ENCODE peak calls at places on chromosomes 3 and 15, in ten cellular contexts. R is right atrium auricular region, D is tibial artery, O is ascending aorta, K is GM23248, G is endodermal cell, P is psoas muscle, X is ovary, B is adipocyte, U is colonic mucosa. T is an unnamed sample. For H3K4me1, the result is how much of the 10 kb centered on the place peaks cover.

GRCh38 chr15:79310612-79310984 is 314 bp upstream of the TMED3 start:
- DNase-seq in R (no peak), D (no peak), O (no peak), K (peak), G (no peak), P (no peak), X (no peak), B (no peak), U (no peak), T (no peak)

GRCh38 chr3:60147249-60147648 is 1097.4 kb upstream of the CFAP20DC start:
- DNase-seq in R (no peak), D (no peak), O (no peak), K (no peak), G (no peak), P (no peak), X (no peak), B (no peak), U (no peak), T (no peak)

GRCh38 chr15:70324001-70324974 is 226.6 kb upstream of the TLE3 start:
- DNase-seq in R (peak), D (no peak), O (no peak), K (peak), G (no peak), P (no peak), X (no peak), B (peak), U (peak), T (no peak)

GRCh38 chr3:43759297-43759782 is 68.6 kb downstream of the ABHD5 start:
- DNase-seq in R (no peak), D (no peak), O (no peak), K (peak), G (peak), P (peak), X (no peak), B (peak), U (no peak), T (peak)

GRCh38 chr3:29416514-29416913 is 135.6 kb downstream of the RBMS3 start:
- DNase-seq in R (no peak), D (no peak), O (no peak), K (no peak), G (no peak), P (no peak), X (no peak), B (no peak), U (no peak), T (no peak)

GRCh38 chr15:78306176-78306774 is 6.9 kb upstream of the SKIC8 start:
- DNase-seq in R (no peak), D (no peak), O (no peak), K (peak), G (no peak), P (no peak), X (no peak), B (peak), U (no peak), T (no peak)

GRCh38 chr3:3196148-3196861 is 16.8 kb upstream of the CRBN start:
- DNase-seq in R (no peak), D (no peak), O (no peak), K (peak), G (peak), P (no peak), X (no peak), B (peak), U (no peak), T (no peak)

GRCh38 chr3:45785626-45786150 is 10.6 kb downstream of the SLC6A20 start:
- DNase-seq in R (peak), D (no peak), O (no peak), K (no peak), G (peak), P (no peak), X (no peak), B (no peak), U (peak), T (no peak)

GRCh38 chr3:32646761-32647160 is 38.2 kb upstream of the CNOT10 start:
- DNase-seq in R (no peak), D (no peak), O (no peak), K (peak), G (no peak), P (no peak), X (no peak), B (peak), U (no peak), T (no peak)

GRCh38 chr3:45110185-45110833 is 35.9 kb downstream of the CDCP1 start:
- DNase-seq in R (no peak), D (no peak), O (no peak), K (no peak), G (no peak), P (no peak), X (no peak), B (no peak), U (peak), T (no peak)

GRCh38 chr15:22951381-22952280 is 28.5 kb downstream of the CYFIP1 start:
- DNase-seq in R (no peak), D (peak), O (no peak), K (no peak), G (no peak), P (no peak), X (peak), B (no peak), U (no peak), T (peak)
- H3K4me1 ChIP-seq in R (half or more), D (under half), O (half or more), K (under half), G (under half), P (under half), X (under half), B (under half), U (under half), T (under half)

GRCh38 chr15:65903296-65904073 is 34.2 kb downstream of the RAB11A start:
- DNase-seq in R (no peak), D (no peak), O (no peak), K (no peak), G (no peak), P (no peak), X (no peak), B (peak), U (no peak), T (no peak)
- H3K4me1 ChIP-seq in R (under half), D (under half), O (under half), K (under half), G (under half), P (under half), X (under half), B (under half), U (under half), T (under half)

DNA sequence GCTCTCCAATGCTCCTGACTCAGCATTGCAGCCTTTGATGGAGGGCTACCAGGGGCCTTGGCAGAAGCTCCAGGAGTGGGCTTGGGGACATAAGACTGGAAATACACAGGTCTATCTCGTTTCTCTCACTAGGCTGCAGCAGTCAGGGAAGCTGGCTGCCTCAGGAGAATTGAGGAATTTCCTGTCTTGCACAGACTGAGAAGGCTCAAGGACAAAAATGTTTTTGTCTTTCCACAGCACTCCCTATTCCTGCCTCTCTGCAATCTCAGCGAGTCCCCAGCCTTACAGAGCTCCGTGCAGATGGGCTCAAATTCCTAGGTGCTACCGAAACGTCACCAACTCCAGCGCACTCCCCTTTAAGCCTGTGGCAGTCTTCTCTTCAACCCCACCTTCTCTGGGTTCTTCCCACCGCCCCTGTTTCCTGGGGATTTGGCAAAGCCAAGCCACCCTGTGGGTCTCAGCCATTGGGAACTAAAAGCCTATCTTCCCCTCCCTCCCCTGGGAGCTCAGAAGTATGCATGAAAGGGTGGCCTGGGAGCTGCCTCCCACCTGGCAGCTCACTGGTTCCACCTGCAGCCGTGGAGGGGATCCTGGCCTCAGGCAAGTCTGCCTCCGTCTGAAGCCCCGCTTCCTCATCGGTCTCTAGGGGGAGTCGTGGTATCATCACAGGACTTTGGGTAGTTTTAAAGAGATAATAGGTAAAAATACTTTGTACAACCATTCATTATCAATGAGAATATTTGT is 322.6 kb upstream of the FRG2C start:
- DNase-seq in R (no peak), D (no peak), O (no peak), K (no peak), G (peak), P (no peak), X (no peak), B (peak), U (no peak), T (no peak)
- H3K4me1 ChIP-seq in R (under half), D (under half), O (under half), K (under half), G (under half), P (under half), X (under half), B (under half), U (under half), T (under half)

GRCh38 chr3:67646586-67647234 is 7.7 kb downstream of the SUCLG2 start:
- DNase-seq in R (no peak), D (no peak), O (no peak), K (no peak), G (no peak), P (no peak), X (no peak), B (no peak), U (no peak), T (no peak)
- H3K4me1 ChIP-seq in R (under half), D (under half), O (under half), K (under half), G (under half), P (under half), X (under half), B (under half), U (under half), T (under half)

GRCh38 chr3:177813322-177813721 is 616.0 kb upstream of the TBL1XR1 start:
- DNase-seq in R (no peak), D (no peak), O (no peak), K (no peak), G (no peak), P (no peak), X (no peak), B (no peak), U (no peak), T (no peak)
- H3K4me1 ChIP-seq in R (under half), D (under half), O (under half), K (under half), G (under half), P (under half), X (under half), B (half or more), U (under half), T (under half)

DNA sequence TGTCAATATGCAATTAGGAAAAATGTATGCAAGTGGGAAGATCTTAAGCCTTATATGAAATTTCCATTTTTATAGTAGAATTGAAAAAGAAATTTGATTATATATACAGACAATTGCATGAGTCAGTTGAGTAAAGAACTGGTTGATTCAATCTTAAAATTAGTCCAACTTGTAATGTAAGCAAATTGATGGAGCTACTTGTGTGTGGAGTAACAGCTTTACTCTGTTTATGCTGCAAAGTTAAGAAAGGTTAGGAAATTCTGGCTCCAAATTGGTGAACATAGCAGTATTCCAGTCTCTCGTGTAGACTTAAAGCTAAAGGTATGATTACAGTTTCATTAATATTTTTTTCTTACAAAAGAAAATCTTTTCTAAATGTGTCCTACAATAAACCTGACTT is 4.0 kb downstream of the TNFSF10 start:
- DNase-seq in R (no peak), D (no peak), O (no peak), K (no peak), G (no peak), P (no peak), X (no peak), B (no peak), U (no peak), T (no peak)
- H3K4me1 ChIP-seq in R (under half), D (under half), O (under half), K (under half), G (under half), P (under half), X (under half), B (under half), U (under half), T (under half)

GRCh38 chr3:98843301-98843959 is 58.1 kb downstream of the DCBLD2 start:
- DNase-seq in R (no peak), D (no peak), O (no peak), K (peak), G (no peak), P (no peak), X (no peak), B (peak), U (no peak), T (no peak)
- H3K4me1 ChIP-seq in R (under half), D (under half), O (under half), K (under half), G (under half), P (under half), X (under half), B (under half), U (under half), T (under half)

GRCh38 chr3:142608615-142609014 is 12.4 kb downstream of the PLS1 start:
- DNase-seq in R (no peak), D (no peak), O (no peak), K (no peak), G (no peak), P (no peak), X (no peak), B (peak), U (no peak), T (no peak)

GRCh38 chr3:142614059-142614626 is 17.9 kb downstream of the PLS1 start:
- DNase-seq in R (no peak), D (no peak), O (no peak), K (no peak), G (no peak), P (no peak), X (no peak), B (no peak), U (no peak), T (no peak)

GRCh38 chr3:142609136-142609535 is 12.9 kb downstream of the PLS1 start:
- DNase-seq in R (no peak), D (no peak), O (no peak), K (no peak), G (no peak), P (no peak), X (no peak), B (no peak), U (no peak), T (no peak)

GRCh38 chr3:142611206-142611605 is 15.0 kb downstream of the PLS1 start:
- DNase-seq in R (no peak), D (no peak), O (no peak), K (no peak), G (no peak), P (no peak), X (no peak), B (no peak), U (no peak), T (no peak)

DNA sequence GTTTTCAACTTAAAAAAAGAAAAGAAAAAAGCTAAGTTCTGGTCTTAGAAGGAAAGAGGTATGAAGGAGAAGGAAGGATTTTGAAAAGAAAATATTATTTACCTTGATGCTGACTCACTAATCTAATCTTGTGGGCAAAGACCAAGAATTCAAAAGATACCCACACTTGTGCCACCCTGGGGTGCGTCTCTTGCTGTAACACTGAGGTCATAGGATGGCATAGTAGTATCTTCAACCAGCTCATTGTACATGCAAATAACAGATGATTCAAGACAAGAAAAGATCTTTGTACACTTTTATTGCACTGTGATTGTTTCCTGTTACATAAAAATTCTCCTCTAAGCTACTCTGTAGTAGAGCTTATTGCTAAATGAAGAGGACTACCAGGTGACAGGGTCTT is 17.3 kb downstream of the PLS1 start:
- DNase-seq in R (no peak), D (no peak), O (no peak), K (no peak), G (no peak), P (no peak), X (no peak), B (no peak), U (peak), T (no peak)
- H3K4me1 ChIP-seq in R (under half), D (under half), O (under half), K (under half), G (under half), P (under half), X (under half), B (under half), U (under half), T (under half)

GRCh38 chr15:90559119-90559518 is 29.4 kb downstream of the CRTC3 start:
- DNase-seq in R (no peak), D (no peak), O (no peak), K (no peak), G (no peak), P (no peak), X (no peak), B (no peak), U (no peak), T (no peak)

GRCh38 chr15:90562669-90563068 is 32.9 kb downstream of the CRTC3 start:
- DNase-seq in R (no peak), D (no peak), O (no peak), K (no peak), G (no peak), P (no peak), X (no peak), B (no peak), U (no peak), T (no peak)

GRCh38 chr15:90563460-90563859 is 33.7 kb downstream of the CRTC3 start:
- DNase-seq in R (no peak), D (no peak), O (no peak), K (no peak), G (no peak), P (no peak), X (no peak), B (no peak), U (no peak), T (no peak)

GRCh38 chr15:90560229-90560771 is 30.6 kb downstream of the CRTC3 start:
- DNase-seq in R (peak), D (peak), O (peak), K (peak), G (no peak), P (peak), X (peak), B (peak), U (peak), T (peak)

DNA sequence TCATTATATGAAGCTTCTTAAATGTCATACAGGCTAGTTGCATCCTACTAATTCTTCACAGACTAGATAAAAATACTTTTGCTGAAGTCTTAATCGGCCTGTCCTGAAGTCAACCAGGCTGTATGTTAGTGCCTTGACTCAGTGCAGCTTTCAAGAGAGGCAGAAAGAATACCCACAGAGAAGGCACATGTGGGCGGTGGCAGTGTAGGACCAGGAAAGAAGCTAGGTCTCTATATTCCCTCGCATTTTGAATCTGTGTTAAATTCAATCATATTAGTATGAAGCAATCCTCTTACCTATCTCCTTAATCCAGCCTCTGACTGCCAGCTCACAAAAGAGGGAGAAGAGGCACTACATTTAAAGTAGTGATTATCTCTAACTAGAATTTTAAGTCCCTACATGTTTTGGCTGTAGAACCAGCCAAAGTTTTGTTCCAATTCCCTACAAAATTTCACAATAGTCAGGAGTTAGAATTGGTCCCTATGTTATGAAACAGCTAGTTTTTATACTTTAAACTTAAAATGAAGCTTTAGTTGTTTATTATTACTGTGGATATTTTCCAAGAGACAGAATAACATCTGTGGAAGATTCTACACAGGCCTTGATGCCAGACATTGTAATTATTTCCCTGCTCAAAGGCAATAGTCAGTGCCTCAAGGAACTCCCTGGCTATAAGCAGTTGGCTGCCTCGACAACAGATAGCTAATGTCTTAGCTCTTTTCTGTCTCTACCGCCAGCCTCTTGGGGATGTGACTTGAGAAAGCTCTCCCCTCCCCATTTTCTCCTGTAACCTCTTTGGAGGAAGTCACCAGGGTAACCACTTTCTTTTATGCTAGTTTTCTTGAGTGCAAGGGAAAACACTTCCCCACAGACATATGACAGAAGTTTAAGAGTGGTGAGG is 31.9 kb downstream of the CRTC3 start:
- DNase-seq in R (no peak), D (no peak), O (no peak), K (peak), G (no peak), P (no peak), X (no peak), B (peak), U (no peak), T (no peak)
- H3K4me1 ChIP-seq in R (half or more), D (under half), O (half or more), K (half or more), G (under half), P (under half), X (under half), B (half or more), U (under half), T (under half)

GRCh38 chr3:53965291-53965690 is 73.6 kb upstream of the SELENOK start:
- DNase-seq in R (no peak), D (no peak), O (no peak), K (no peak), G (no peak), P (no peak), X (no peak), B (no peak), U (no peak), T (no peak)

GRCh38 chr3:53975382-53975781 is 83.7 kb upstream of the SELENOK start:
- DNase-seq in R (no peak), D (no peak), O (no peak), K (no peak), G (no peak), P (no peak), X (no peak), B (no peak), U (no peak), T (peak)

GRCh38 chr3:53969086-53969485 is 77.4 kb upstream of the SELENOK start:
- DNase-seq in R (no peak), D (no peak), O (no peak), K (no peak), G (no peak), P (no peak), X (no peak), B (no peak), U (no peak), T (no peak)

GRCh38 chr3:53974314-53974713 is 82.7 kb upstream of the SELENOK start:
- DNase-seq in R (no peak), D (no peak), O (no peak), K (no peak), G (no peak), P (no peak), X (no peak), B (no peak), U (no peak), T (no peak)

DNA sequence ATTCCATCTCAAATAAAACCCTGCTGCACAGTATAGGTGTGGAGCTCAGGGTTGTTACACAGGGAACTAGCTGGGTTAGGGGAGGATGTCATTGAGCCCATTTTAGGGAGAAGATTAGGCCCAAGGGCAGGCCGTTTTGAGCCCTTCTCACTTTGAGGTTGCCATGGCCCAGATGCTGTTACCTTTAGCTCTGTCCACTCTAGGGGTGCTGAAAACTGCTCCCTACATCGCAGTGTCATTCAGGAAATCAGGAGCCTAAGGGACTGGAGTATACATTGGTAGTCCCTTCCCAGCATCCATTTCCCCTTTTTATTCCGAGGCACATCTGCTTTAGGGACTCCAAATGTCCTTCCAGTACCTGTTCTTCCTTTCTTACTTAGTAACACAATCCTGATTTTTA is 79.0 kb upstream of the SELENOK start:
- DNase-seq in R (no peak), D (no peak), O (no peak), K (no peak), G (peak), P (no peak), X (no peak), B (no peak), U (no peak), T (no peak)
- H3K4me1 ChIP-seq in R (under half), D (under half), O (under half), K (under half), G (under half), P (under half), X (under half), B (under half), U (under half), T (under half)